ENCODE peak calls at places on chromosomes 11 and 22, in nine cellular contexts. One of them, this sample, is unnamed. For H3K27me3, the result is how much of the 10 kb centered on the place peaks cover.

GRCh38 chr22:42072606-42073330 is 1.3 kb upstream of the PHETA2 start:
- DNase-seq in left lung: no peak
- DNase-seq in WERI-Rb-1: no peak
- DNase-seq in right atrium auricular region: no peak
- DNase-seq in MM.1S: no peak
- DNase-seq in transverse colon: no peak
- DNase-seq in cardiac muscle cell: no peak
- DNase-seq in heart right ventricle: no peak
- DNase-seq in CD8-positive, alpha-beta T cell: no peak
- DNase-seq in this sample: no peak

GRCh38 chr11:12581923-12582322 is 92.3 kb upstream of the TEAD1 start:
- DNase-seq in right atrium auricular region: no peak
- DNase-seq in CD8-positive, alpha-beta T cell: no peak
- DNase-seq in cardiac muscle cell: peak
- DNase-seq in WERI-Rb-1: peak
- DNase-seq in left lung: no peak
- DNase-seq in heart right ventricle: no peak
- DNase-seq in MM.1S: no peak
- DNase-seq in transverse colon: no peak
- DNase-seq in this sample: no peak

GRCh38 chr11:100739636-100740035 is 52.5 kb downstream of the ARHGAP42 start:
- DNase-seq in CD8-positive, alpha-beta T cell: no peak
- DNase-seq in heart right ventricle: no peak
- DNase-seq in WERI-Rb-1: no peak
- DNase-seq in right atrium auricular region: no peak
- DNase-seq in cardiac muscle cell: peak
- DNase-seq in transverse colon: no peak
- DNase-seq in left lung: no peak
- DNase-seq in MM.1S: no peak
- DNase-seq in this sample: no peak

GRCh38 chr11:1772270-1773130 is 8.8 kb upstream of the CTSD start:
- DNase-seq in WERI-Rb-1: peak
- DNase-seq in MM.1S: no peak
- DNase-seq in left lung: peak
- DNase-seq in cardiac muscle cell: peak
- DNase-seq in transverse colon: peak
- DNase-seq in heart right ventricle: no peak
- DNase-seq in right atrium auricular region: no peak
- DNase-seq in CD8-positive, alpha-beta T cell: peak
- DNase-seq in this sample: peak

GRCh38 chr11:35803115-35803514 is 140.5 kb downstream of the TRIM44 start:
- DNase-seq in left lung: no peak
- DNase-seq in cardiac muscle cell: no peak
- DNase-seq in CD8-positive, alpha-beta T cell: no peak
- DNase-seq in WERI-Rb-1: no peak
- DNase-seq in right atrium auricular region: no peak
- DNase-seq in MM.1S: no peak
- DNase-seq in transverse colon: no peak
- DNase-seq in heart right ventricle: no peak
- DNase-seq in this sample: no peak

GRCh38 chr11:19537803-19538453 is 174.7 kb upstream of the NAV2 start:
- DNase-seq in MM.1S: no peak
- DNase-seq in cardiac muscle cell: no peak
- DNase-seq in WERI-Rb-1: no peak
- DNase-seq in left lung: no peak
- DNase-seq in transverse colon: no peak
- DNase-seq in right atrium auricular region: no peak
- DNase-seq in CD8-positive, alpha-beta T cell: no peak
- DNase-seq in heart right ventricle: no peak
- DNase-seq in this sample: no peak

GRCh38 chr11:123183391-123184099 is 11.5 kb downstream of the CLMP start:
- DNase-seq in right atrium auricular region: no peak
- DNase-seq in heart right ventricle: no peak
- DNase-seq in left lung: no peak
- DNase-seq in MM.1S: no peak
- DNase-seq in WERI-Rb-1: no peak
- DNase-seq in cardiac muscle cell: no peak
- DNase-seq in CD8-positive, alpha-beta T cell: no peak
- DNase-seq in transverse colon: no peak
- DNase-seq in this sample: no peak

GRCh38 chr11:71286701-71287643 is 34.6 kb upstream of the SHANK2 start:
- DNase-seq in transverse colon: peak
- DNase-seq in CD8-positive, alpha-beta T cell: no peak
- DNase-seq in WERI-Rb-1: no peak
- DNase-seq in left lung: no peak
- DNase-seq in right atrium auricular region: no peak
- DNase-seq in cardiac muscle cell: peak
- DNase-seq in heart right ventricle: no peak
- DNase-seq in MM.1S: no peak
- DNase-seq in this sample: no peak

GRCh38 chr22:36405221-36405631 is 17.5 kb upstream of the MYH9 start:
- DNase-seq in right atrium auricular region: no peak
- DNase-seq in transverse colon: no peak
- DNase-seq in left lung: no peak
- DNase-seq in MM.1S: peak
- DNase-seq in WERI-Rb-1: no peak
- DNase-seq in cardiac muscle cell: no peak
- DNase-seq in CD8-positive, alpha-beta T cell: no peak
- DNase-seq in heart right ventricle: no peak
- DNase-seq in this sample: no peak

GRCh38 chr11:109892321-109892794 is 200.8 kb upstream of the ZC3H12C start:
- DNase-seq in WERI-Rb-1: no peak
- DNase-seq in cardiac muscle cell: no peak
- DNase-seq in left lung: no peak
- DNase-seq in MM.1S: no peak
- DNase-seq in CD8-positive, alpha-beta T cell: no peak
- DNase-seq in transverse colon: no peak
- DNase-seq in heart right ventricle: no peak
- DNase-seq in right atrium auricular region: no peak
- DNase-seq in this sample: no peak

GRCh38 chr22:29205598-29206371 is at the start of gene EMID1:
- DNase-seq in MM.1S: peak
- DNase-seq in cardiac muscle cell: peak
- DNase-seq in WERI-Rb-1: peak
- DNase-seq in heart right ventricle: peak
- DNase-seq in CD8-positive, alpha-beta T cell: no peak
- DNase-seq in left lung: peak
- DNase-seq in right atrium auricular region: no peak
- DNase-seq in transverse colon: peak
- DNase-seq in this sample: peak

GRCh38 chr22:50561401-50562074 is 1.2 kb downstream of the SYCE3 start:
- DNase-seq in MM.1S: no peak
- DNase-seq in right atrium auricular region: no peak
- DNase-seq in heart right ventricle: no peak
- DNase-seq in transverse colon: no peak
- DNase-seq in WERI-Rb-1: no peak
- DNase-seq in CD8-positive, alpha-beta T cell: no peak
- DNase-seq in cardiac muscle cell: no peak
- DNase-seq in left lung: peak
- DNase-seq in this sample: peak

GRCh38 chr11:69050592-69051380 is 2.1 kb downstream of the TPCN2 start:
- DNase-seq in cardiac muscle cell: no peak
- DNase-seq in heart right ventricle: no peak
- DNase-seq in transverse colon: no peak
- DNase-seq in CD8-positive, alpha-beta T cell: no peak
- DNase-seq in right atrium auricular region: no peak
- DNase-seq in MM.1S: no peak
- DNase-seq in left lung: no peak
- DNase-seq in WERI-Rb-1: no peak
- DNase-seq in this sample: peak

GRCh38 chr22:43128928-43129424 is 14.2 kb downstream of the MCAT start:
- DNase-seq in left lung: peak
- DNase-seq in transverse colon: peak
- DNase-seq in CD8-positive, alpha-beta T cell: no peak
- DNase-seq in right atrium auricular region: no peak
- DNase-seq in MM.1S: peak
- DNase-seq in cardiac muscle cell: no peak
- DNase-seq in heart right ventricle: no peak
- DNase-seq in WERI-Rb-1: no peak
- DNase-seq in this sample: peak

DNA sequence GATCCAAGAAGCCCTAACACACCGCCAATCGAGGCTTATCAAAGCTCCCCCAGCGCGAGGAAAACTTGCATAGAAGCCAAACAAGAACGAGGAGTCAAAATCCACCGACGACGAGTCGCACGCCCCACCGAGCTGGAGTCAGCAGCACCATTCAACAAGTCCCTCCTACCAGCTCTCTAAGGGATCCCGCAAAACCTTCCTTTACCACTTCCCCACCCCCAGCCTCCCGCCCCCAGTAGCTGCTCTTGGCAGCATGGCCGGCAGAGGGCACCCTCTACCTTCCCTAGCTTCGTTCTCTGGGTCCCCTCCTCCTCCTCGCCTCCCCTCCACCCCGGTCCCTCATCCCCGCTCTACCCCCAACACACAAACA is 1.4 kb downstream of the BDNF start:
- DNase-seq in left lung: peak
- DNase-seq in right atrium auricular region: no peak
- DNase-seq in WERI-Rb-1: peak
- DNase-seq in MM.1S: peak
- DNase-seq in transverse colon: peak
- DNase-seq in heart right ventricle: peak
- DNase-seq in cardiac muscle cell: peak
- DNase-seq in CD8-positive, alpha-beta T cell: peak
- DNase-seq in this sample: peak
- H3K27me3 ChIP-seq in left lung: half or more
- H3K27me3 ChIP-seq in right atrium auricular region: under half
- H3K27me3 ChIP-seq in WERI-Rb-1: under half
- H3K27me3 ChIP-seq in MM.1S: under half
- H3K27me3 ChIP-seq in transverse colon: half or more
- H3K27me3 ChIP-seq in heart right ventricle: half or more
- H3K27me3 ChIP-seq in cardiac muscle cell: half or more
- H3K27me3 ChIP-seq in CD8-positive, alpha-beta T cell: under half
- H3K27me3 ChIP-seq in this sample: under half

DNA sequence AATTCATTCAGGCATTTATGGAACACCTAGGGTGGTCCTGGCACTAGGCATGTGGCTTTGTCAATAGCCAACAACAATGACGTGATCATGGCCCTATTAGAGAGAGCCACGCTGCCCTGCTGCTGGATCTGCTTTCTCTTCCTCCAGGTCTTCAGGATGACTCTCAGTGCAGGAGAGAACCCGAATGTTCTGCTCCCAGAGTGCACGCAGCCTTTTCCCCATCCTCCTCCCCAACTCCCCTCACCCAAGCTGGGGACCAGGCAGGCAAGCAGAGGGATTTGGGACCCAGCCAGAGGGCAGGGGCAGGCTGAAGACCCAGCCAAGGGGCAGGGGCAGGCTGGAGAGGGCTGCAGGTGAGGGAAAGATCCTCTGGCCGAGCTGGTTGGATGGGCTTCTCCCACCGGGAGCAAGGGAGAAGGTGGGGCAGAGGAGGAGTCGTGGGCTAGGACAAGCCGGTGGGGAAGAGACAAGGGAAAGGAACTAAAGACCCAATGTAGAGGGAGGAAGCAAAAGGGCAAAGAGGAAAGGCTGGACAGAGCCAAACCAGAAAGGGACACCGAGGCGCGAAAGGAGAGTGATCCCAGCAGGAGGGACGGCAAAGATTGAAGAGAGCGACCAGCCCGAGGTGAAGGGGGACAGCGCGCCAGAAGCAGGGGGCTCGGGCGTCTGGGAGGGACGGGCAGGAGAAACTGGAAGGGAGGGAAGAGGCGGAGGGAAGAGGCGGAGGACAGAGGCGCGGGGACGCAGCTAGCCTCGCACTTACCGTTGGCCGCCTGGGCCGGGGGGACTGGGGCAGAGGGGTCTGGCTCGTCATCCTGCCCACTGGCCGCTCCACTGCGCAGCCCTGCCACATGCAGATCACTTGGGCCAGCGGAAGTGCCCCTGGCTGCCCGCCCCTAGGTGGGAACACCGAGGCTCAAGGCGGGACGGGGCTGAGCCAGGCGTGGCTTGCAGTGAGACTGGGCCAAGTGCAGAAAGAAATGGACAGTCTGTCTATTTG is at the start of gene KCTD14:
- DNase-seq in MM.1S: no peak
- DNase-seq in CD8-positive, alpha-beta T cell: no peak
- DNase-seq in WERI-Rb-1: no peak
- DNase-seq in cardiac muscle cell: peak
- DNase-seq in left lung: peak
- DNase-seq in heart right ventricle: peak
- DNase-seq in transverse colon: peak
- DNase-seq in right atrium auricular region: no peak
- DNase-seq in this sample: peak
- H3K4me3 ChIP-seq in MM.1S: no peak
- H3K4me3 ChIP-seq in CD8-positive, alpha-beta T cell: no peak
- H3K4me3 ChIP-seq in WERI-Rb-1: no peak
- H3K4me3 ChIP-seq in cardiac muscle cell: peak
- H3K4me3 ChIP-seq in left lung: peak
- H3K4me3 ChIP-seq in heart right ventricle: peak
- H3K4me3 ChIP-seq in transverse colon: peak
- H3K4me3 ChIP-seq in right atrium auricular region: peak
- H3K4me3 ChIP-seq in this sample: peak

DNA sequence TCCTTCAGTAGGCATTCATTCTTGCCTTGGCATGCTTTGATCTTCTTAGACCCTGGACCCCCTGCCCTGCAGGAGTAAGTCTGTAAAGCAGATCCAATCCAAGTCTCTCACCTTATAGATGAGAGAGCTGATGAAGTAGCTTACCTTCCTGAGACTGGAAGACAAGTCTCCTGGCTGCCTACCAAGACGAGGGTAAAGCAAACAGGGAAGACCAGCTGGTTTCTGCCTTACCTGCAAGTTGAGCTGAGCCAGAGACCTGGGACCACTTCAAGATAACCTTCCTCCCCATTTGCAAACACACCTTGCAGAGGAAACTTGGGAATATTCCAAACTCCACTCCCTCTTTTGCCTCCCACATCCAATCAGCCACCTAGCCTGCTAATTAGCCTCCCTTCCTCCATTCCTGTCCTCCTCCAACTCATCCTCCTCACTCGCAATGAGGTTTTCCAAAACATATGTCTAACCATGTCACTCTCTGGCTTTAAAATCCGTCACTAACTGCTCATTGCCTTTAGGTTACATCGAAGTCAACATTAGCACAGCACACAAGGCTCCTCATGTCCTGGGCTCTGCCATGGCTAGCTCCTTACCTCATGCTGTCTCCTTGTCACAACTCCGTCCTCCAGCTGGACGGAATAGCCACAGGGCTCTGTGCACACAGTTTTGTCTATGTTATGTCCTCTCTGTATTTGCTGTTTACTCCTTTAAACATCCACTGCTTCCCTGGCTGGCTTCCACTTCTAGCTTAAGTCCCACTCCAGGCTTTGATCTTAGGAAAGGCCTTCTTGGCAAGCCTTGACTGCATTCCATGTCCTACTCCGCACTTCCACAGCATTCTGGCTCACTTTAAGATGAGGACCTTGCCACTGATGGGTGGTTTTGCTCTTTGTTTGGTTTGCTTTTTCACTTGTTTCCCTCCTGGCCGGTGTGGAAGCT is 23.2 kb upstream of the ROBO3 start:
- DNase-seq in heart right ventricle: no peak
- DNase-seq in WERI-Rb-1: no peak
- DNase-seq in CD8-positive, alpha-beta T cell: no peak
- DNase-seq in right atrium auricular region: no peak
- DNase-seq in transverse colon: no peak
- DNase-seq in cardiac muscle cell: no peak
- DNase-seq in MM.1S: no peak
- DNase-seq in left lung: no peak
- DNase-seq in this sample: peak
- H3K27me3 ChIP-seq in heart right ventricle: half or more
- H3K27me3 ChIP-seq in WERI-Rb-1: under half
- H3K27me3 ChIP-seq in CD8-positive, alpha-beta T cell: under half
- H3K27me3 ChIP-seq in right atrium auricular region: under half
- H3K27me3 ChIP-seq in transverse colon: half or more
- H3K27me3 ChIP-seq in cardiac muscle cell: half or more
- H3K27me3 ChIP-seq in MM.1S: half or more
- H3K27me3 ChIP-seq in left lung: half or more
- H3K27me3 ChIP-seq in this sample: half or more

GRCh38 chr11:125166903-125167291 is 2.3 kb downstream of the PKNOX2 start:
- DNase-seq in cardiac muscle cell: no peak
- DNase-seq in heart right ventricle: no peak
- DNase-seq in CD8-positive, alpha-beta T cell: no peak
- DNase-seq in MM.1S: no peak
- DNase-seq in WERI-Rb-1: no peak
- DNase-seq in transverse colon: no peak
- DNase-seq in right atrium auricular region: no peak
- DNase-seq in left lung: no peak
- DNase-seq in this sample: peak
- H3K4me3 ChIP-seq in cardiac muscle cell: peak
- H3K4me3 ChIP-seq in heart right ventricle: peak
- H3K4me3 ChIP-seq in CD8-positive, alpha-beta T cell: no peak
- H3K4me3 ChIP-seq in MM.1S: no peak
- H3K4me3 ChIP-seq in WERI-Rb-1: peak
- H3K4me3 ChIP-seq in transverse colon: peak
- H3K4me3 ChIP-seq in right atrium auricular region: peak
- H3K4me3 ChIP-seq in left lung: peak
- H3K4me3 ChIP-seq in this sample: peak